ENCODE peak calls at places on chromosomes 1 and 21, in ten cellular contexts. A is breast epithelium, X is body of pancreas, U is upper lobe of right lung, E is Calu3, L is omental fat pad, W is psoas muscle, R is MCF 10A, B is PC-3, Q is colonic mucosa. M is an unnamed sample.

GRCh38 chr21:34020005-34020847 is 53.2 kb upstream of the MRPS6 start:
- DNase-seq in A (no peak), X (peak), U (no peak), E (no peak), L (no peak), W (no peak), R (peak), B (no peak), Q (no peak), M (no peak)

GRCh38 chr1:201552941-201553341 is 14.0 kb downstream of the NAV1 start:
- DNase-seq in A (no peak), X (no peak), U (no peak), E (no peak), L (no peak), W (no peak), R (no peak), B (no peak), Q (no peak), M (no peak)

GRCh38 chr1:30853350-30853749 is 55.2 kb downstream of the SDC3 start:
- DNase-seq in A (no peak), X (no peak), U (no peak), E (no peak), L (no peak), W (no peak), R (no peak), B (no peak), Q (no peak), M (no peak)

GRCh38 chr1:2290595-2291510 is 62.7 kb downstream of the SKI start:
- DNase-seq in A (peak), X (peak), U (peak), E (no peak), L (peak), W (peak), R (peak), B (no peak), Q (peak), M (no peak)

GRCh38 chr21:45766501-45766900 is 123.0 kb downstream of the PCBP3 start:
- DNase-seq in A (no peak), X (no peak), U (no peak), E (no peak), L (no peak), W (no peak), R (no peak), B (no peak), Q (no peak), M (no peak)

GRCh38 chr1:22889213-22889827 is 83.3 kb downstream of the LACTBL1 start:
- DNase-seq in A (no peak), X (peak), U (no peak), E (peak), L (no peak), W (no peak), R (peak), B (peak), Q (no peak), M (no peak)

GRCh38 chr1:173193639-173194038 is 13.5 kb downstream of the TNFSF4 start:
- DNase-seq in A (no peak), X (peak), U (no peak), E (no peak), L (no peak), W (no peak), R (peak), B (no peak), Q (no peak), M (no peak)

GRCh38 chr1:172638885-172639831 is 19.7 kb upstream of the FASLG start:
- DNase-seq in A (peak), X (no peak), U (no peak), E (peak), L (no peak), W (no peak), R (peak), B (peak), Q (peak), M (no peak)

GRCh38 chr1:234985531-234986294 is 142.9 kb downstream of the TOMM20 start:
- DNase-seq in A (no peak), X (no peak), U (no peak), E (no peak), L (no peak), W (no peak), R (no peak), B (no peak), Q (no peak), M (no peak)

GRCh38 chr1:111822138-111822537 is 66.4 kb downstream of the DDX20 start:
- DNase-seq in A (no peak), X (no peak), U (no peak), E (no peak), L (no peak), W (no peak), R (no peak), B (no peak), Q (no peak), M (no peak)

GRCh38 chr21:20999567-21000169 is 1.5 kb downstream of the NCAM2 start:
- DNase-seq in A (no peak), X (peak), U (no peak), E (no peak), L (no peak), W (no peak), R (peak), B (peak), Q (peak), M (no peak)

GRCh38 chr1:25996966-25997758 is 701 bp downstream of the PAFAH2 start:
- DNase-seq in A (no peak), X (peak), U (no peak), E (no peak), L (no peak), W (no peak), R (peak), B (peak), Q (peak), M (no peak)

GRCh38 chr21:32198369-32198768 is 80.5 kb downstream of the MIS18A start:
- DNase-seq in A (no peak), X (no peak), U (no peak), E (no peak), L (no peak), W (no peak), R (no peak), B (no peak), Q (no peak), M (no peak)

GRCh38 chr1:17732475-17732874 is 22.7 kb upstream of the ACTL8 start:
- DNase-seq in A (no peak), X (no peak), U (no peak), E (no peak), L (no peak), W (no peak), R (no peak), B (peak), Q (no peak), M (no peak)

GRCh38 chr1:54117815-54118563 is 34.8 kb downstream of the CDCP2 start:
- DNase-seq in A (no peak), X (no peak), U (peak), E (peak), L (no peak), W (no peak), R (peak), B (peak), Q (no peak), M (no peak)

GRCh38 chr1:27111771-27112573 is 43.0 kb downstream of the SLC9A1 start:
- DNase-seq in A (peak), X (peak), U (peak), E (peak), L (peak), W (peak), R (peak), B (peak), Q (peak), M (no peak)

GRCh38 chr1:175072131-175072941 is 4.7 kb downstream of the TNN start:
- DNase-seq in A (no peak), X (peak), U (no peak), E (no peak), L (no peak), W (peak), R (peak), B (peak), Q (no peak), M (no peak)

GRCh38 chr1:41908288-41908895 is 10.3 kb downstream of the HIVEP3 start:
- DNase-seq in A (no peak), X (no peak), U (no peak), E (no peak), L (no peak), W (no peak), R (no peak), B (no peak), Q (no peak), M (no peak)

GRCh38 chr1:100627018-100627716 is 89.2 kb downstream of the GPR88 start:
- DNase-seq in A (no peak), X (no peak), U (no peak), E (no peak), L (no peak), W (no peak), R (peak), B (peak), Q (no peak), M (no peak)

GRCh38 chr1:51622455-51622913 is 5.6 kb downstream of the OSBPL9 start:
- DNase-seq in A (peak), X (peak), U (no peak), E (peak), L (peak), W (peak), R (peak), B (peak), Q (peak), M (no peak)

GRCh38 chr1:4519954-4520353 is 134.5 kb upstream of the AJAP1 start:
- DNase-seq in A (no peak), X (no peak), U (no peak), E (no peak), L (no peak), W (no peak), R (no peak), B (no peak), Q (no peak), M (no peak)

GRCh38 chr1:205770618-205771017 is 4.7 kb downstream of the RAB29 start:
- DNase-seq in A (peak), X (no peak), U (no peak), E (no peak), L (no peak), W (no peak), R (no peak), B (no peak), Q (no peak), M (no peak)

GRCh38 chr1:187549540-187549939 is 720.8 kb downstream of the PLA2G4A start:
- DNase-seq in A (no peak), X (no peak), U (no peak), E (no peak), L (no peak), W (no peak), R (no peak), B (no peak), Q (no peak), M (no peak)

GRCh38 chr1:25978404-25978803 is 19.5 kb downstream of the PAFAH2 start:
- DNase-seq in A (no peak), X (no peak), U (no peak), E (no peak), L (no peak), W (no peak), R (no peak), B (no peak), Q (no peak), M (no peak)

GRCh38 chr1:2981981-2982614 is 39.2 kb upstream of the ACTRT2 start:
- DNase-seq in A (no peak), X (peak), U (peak), E (no peak), L (no peak), W (no peak), R (no peak), B (no peak), Q (no peak), M (no peak)

GRCh38 chr1:226405411-226405988 is 2.4 kb downstream of the PARP1 start:
- DNase-seq in A (no peak), X (no peak), U (no peak), E (no peak), L (no peak), W (no peak), R (no peak), B (no peak), Q (no peak), M (no peak)

GRCh38 chr1:9413143-9413876 is 120.6 kb downstream of the SPSB1 start:
- DNase-seq in A (peak), X (peak), U (peak), E (peak), L (peak), W (peak), R (peak), B (peak), Q (peak), M (no peak)

GRCh38 chr1:53682369-53682685 is 56.6 kb downstream of the GLIS1 start:
- DNase-seq in A (no peak), X (no peak), U (no peak), E (no peak), L (no peak), W (no peak), R (no peak), B (no peak), Q (no peak), M (no peak)

DNA sequence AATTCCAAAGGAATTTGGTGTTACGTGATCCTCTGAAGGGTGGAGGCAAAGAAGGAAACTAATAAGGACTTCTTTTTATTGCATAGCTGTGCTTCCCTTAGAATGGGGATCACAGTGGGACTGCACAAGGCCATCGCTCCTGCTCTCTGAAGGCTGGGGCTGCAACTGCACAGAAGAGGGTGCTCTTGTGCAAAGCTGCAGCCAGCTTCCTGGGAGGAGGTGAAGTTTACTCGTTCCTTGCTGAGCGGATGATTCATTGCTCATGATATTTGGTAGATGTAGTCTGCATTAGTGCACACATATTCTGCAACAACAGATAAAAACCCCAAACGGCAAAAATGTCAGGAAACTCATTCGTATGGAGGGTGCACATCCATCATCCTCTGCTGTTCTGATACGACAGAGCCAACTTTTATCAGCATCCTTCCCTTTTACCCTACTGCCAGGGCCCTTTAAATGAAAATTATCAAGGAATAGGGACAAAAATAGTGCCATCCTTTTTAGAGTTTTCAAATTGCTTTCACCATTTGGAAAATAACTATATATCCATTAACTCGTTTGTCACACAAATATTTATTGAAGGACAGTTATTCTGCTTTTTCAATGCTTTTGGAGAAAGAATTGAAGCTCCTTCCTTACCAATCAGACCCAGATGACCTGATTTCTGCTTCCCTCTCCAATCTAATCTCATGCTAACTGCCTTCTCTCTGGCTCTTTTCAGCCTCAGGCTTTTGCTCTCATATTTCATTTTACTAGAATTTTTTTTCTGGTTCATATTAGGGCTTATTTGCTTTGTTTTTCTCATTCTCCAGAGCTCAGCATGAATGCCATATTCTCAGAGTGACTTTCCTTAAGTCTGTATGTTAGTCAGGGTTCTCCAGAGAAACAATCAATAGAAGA is 263.6 kb downstream of the DUSP10 start:
- DNase-seq in A (no peak), X (peak), U (no peak), E (peak), L (no peak), W (peak), R (peak), B (peak), Q (peak), M (no peak)
- TF ChIP-seq CTCF in A (peak), X (peak), U (peak), E (peak), L (no peak), W (peak), R (peak), B (peak), Q (peak), M (peak)

DNA sequence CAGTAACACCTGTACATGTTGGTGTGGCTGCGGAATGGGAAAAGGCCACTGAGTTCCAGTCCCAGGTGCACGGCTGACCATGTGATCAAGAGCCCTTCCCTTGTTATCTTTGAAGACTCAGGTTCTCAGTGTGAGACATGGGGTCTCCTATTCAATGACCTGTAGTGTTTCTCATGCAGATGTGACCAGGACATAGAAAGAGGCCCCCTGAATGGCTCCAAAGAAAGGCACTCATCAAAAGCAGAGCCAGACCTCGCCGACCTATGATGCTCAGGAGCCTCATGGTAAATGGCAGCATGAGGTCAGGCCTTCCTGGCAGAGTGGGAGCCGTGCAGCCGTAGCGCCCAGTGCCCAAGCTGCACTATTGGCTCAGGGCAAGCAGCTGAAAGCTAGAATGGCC is 42.3 kb upstream of the HAO2 start:
- DNase-seq in A (no peak), X (no peak), U (no peak), E (no peak), L (no peak), W (no peak), R (no peak), B (no peak), Q (no peak), M (no peak)
- TF ChIP-seq CTCF in A (no peak), X (no peak), U (no peak), E (no peak), L (no peak), W (no peak), R (no peak), B (no peak), Q (no peak), M (no peak)

GRCh38 chr1:208258277-208258676 is 14.1 kb upstream of the PLXNA2 start:
- DNase-seq in A (no peak), X (no peak), U (no peak), E (no peak), L (no peak), W (no peak), R (no peak), B (no peak), Q (no peak), M (no peak)

GRCh38 chr1:208254862-208255261 is 10.7 kb upstream of the PLXNA2 start:
- DNase-seq in A (no peak), X (no peak), U (no peak), E (no peak), L (no peak), W (no peak), R (peak), B (no peak), Q (no peak), M (no peak)

GRCh38 chr1:208257326-208257725 is 13.1 kb upstream of the PLXNA2 start:
- DNase-seq in A (no peak), X (no peak), U (no peak), E (no peak), L (no peak), W (no peak), R (no peak), B (no peak), Q (no peak), M (no peak)

GRCh38 chr1:208256091-208256490 is 11.9 kb upstream of the PLXNA2 start:
- DNase-seq in A (no peak), X (no peak), U (no peak), E (no peak), L (no peak), W (no peak), R (no peak), B (no peak), Q (no peak), M (no peak)

DNA sequence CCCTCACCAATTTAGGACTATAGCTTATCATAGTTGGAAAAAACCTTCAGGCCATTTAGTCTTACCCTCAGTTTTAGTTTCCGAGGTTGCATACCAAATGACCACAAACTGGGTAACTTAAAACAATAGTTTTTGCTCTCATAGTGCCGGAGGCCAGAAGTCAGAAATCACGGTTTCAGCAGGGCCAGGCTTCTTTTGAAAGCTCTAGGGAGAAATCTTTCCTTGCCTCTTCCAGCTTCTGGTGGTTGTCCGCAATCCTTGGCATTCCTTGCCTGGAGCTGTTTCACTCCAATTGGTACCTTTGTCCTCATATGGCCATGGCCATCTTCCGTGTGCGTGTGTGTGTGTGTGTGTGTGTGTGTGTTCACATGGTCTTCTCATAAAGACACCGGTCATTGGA is 12.4 kb upstream of the PLXNA2 start:
- DNase-seq in A (peak), X (no peak), U (no peak), E (no peak), L (no peak), W (no peak), R (no peak), B (no peak), Q (no peak), M (no peak)
- TF ChIP-seq CTCF in A (no peak), X (no peak), U (no peak), E (no peak), L (no peak), W (no peak), R (no peak), B (no peak), Q (no peak), M (no peak)

DNA sequence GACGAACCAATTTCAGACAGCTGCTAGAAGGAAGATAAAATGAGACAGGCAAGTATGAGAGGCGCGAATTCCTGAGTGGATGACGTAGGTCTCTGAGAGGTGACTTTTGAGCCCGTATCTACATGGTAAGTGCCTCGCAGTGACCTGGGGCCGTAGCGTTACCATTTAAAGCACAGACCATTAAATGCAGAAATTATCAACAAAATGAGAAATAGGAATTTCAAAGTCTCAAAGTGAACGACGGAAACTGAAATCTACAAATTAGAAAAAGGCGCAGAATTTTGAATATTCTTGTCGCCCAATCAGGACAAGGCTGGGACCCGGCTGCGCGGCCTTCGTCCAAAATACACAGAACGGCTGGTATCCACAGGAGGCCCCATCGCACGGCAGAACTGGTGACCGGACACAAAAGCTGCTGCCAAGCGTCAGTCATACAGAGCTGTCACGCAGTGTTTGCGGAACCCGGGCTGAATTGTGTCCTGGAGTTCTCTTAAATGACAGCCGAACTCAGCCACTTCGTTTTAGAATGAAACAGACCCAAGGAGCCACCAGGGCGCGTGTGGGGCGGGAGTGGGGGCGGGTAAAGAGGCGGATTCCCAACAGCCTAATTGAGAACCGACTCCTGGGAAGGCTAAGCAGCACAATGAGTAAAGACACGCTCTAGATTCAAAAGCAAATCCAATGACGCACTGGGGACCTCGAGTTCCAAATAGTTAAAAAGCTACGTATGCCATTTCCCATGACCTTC is 13.8 kb upstream of the BOLA1 start:
- DNase-seq in A (peak), X (peak), U (peak), E (peak), L (peak), W (peak), R (peak), B (peak), Q (peak), M (peak)
- TF ChIP-seq CTCF in A (peak), X (peak), U (no peak), E (no peak), L (no peak), W (no peak), R (no peak), B (no peak), Q (no peak), M (peak)